ENCODE peak calls at places on chromosomes 1 and 21, in six cellular contexts. D, K, E, S, G and J are unnamed samples.

GRCh38 chr21:28272272-28272992 is 720.2 kb downstream of the LTN1 start:
- DNase-seq in D (no peak), K (no peak), E (no peak), S (no peak), G (no peak), J (no peak)

GRCh38 chr21:29351691-29352090 is 53.0 kb downstream of the BACH1 start:
- DNase-seq in D (no peak), K (no peak), E (peak; percentile 70), S (no peak), G (peak; percentile 45), J (no peak)

GRCh38 chr1:173257805-173258204 is 50.7 kb upstream of the TNFSF4 start:
- DNase-seq in D (no peak), K (no peak), E (peak; percentile 46), S (no peak), G (no peak), J (no peak)

GRCh38 chr1:41917051-41917530 is 1.6 kb downstream of the HIVEP3 start:
- DNase-seq in D (no peak), K (no peak), E (no peak), S (no peak), G (no peak), J (no peak)

GRCh38 chr1:93689521-93690223 is 8.0 kb upstream of the BCAR3 start:
- DNase-seq in D (no peak), K (no peak), E (no peak), S (no peak), G (no peak), J (no peak)

GRCh38 chr1:5151481-5151880 is 497.1 kb downstream of the AJAP1 start:
- DNase-seq in D (no peak), K (no peak), E (no peak), S (no peak), G (no peak), J (no peak)

GRCh38 chr21:45580576-45581321 is 38.5 kb upstream of the SLC19A1 start:
- DNase-seq in D (peak; percentile 44), K (peak; percentile 8), E (no peak), S (no peak), G (no peak), J (peak; percentile 19)

GRCh38 chr1:36256558-36257374 is 32.5 kb downstream of the THRAP3 start:
- DNase-seq in D (no peak), K (no peak), E (no peak), S (no peak), G (no peak), J (no peak)

GRCh38 chr1:5737081-5737480 is 255.1 kb downstream of the NPHP4 start:
- DNase-seq in D (no peak), K (no peak), E (no peak), S (no peak), G (no peak), J (no peak)

GRCh38 chr1:10045480-10046355 is 13.0 kb downstream of the UBE4B start:
- DNase-seq in D (no peak), K (no peak), E (no peak), S (no peak), G (no peak), J (no peak)

GRCh38 chr1:112507896-112508241 is 896 bp upstream of the WNT2B start:
- DNase-seq in D (no peak), K (no peak), E (no peak), S (no peak), G (peak; percentile 22), J (no peak)

GRCh38 chr1:86429122-86429725 is 5.3 kb downstream of the CLCA2 start:
- DNase-seq in D (no peak), K (no peak), E (no peak), S (no peak), G (no peak), J (no peak)

DNA sequence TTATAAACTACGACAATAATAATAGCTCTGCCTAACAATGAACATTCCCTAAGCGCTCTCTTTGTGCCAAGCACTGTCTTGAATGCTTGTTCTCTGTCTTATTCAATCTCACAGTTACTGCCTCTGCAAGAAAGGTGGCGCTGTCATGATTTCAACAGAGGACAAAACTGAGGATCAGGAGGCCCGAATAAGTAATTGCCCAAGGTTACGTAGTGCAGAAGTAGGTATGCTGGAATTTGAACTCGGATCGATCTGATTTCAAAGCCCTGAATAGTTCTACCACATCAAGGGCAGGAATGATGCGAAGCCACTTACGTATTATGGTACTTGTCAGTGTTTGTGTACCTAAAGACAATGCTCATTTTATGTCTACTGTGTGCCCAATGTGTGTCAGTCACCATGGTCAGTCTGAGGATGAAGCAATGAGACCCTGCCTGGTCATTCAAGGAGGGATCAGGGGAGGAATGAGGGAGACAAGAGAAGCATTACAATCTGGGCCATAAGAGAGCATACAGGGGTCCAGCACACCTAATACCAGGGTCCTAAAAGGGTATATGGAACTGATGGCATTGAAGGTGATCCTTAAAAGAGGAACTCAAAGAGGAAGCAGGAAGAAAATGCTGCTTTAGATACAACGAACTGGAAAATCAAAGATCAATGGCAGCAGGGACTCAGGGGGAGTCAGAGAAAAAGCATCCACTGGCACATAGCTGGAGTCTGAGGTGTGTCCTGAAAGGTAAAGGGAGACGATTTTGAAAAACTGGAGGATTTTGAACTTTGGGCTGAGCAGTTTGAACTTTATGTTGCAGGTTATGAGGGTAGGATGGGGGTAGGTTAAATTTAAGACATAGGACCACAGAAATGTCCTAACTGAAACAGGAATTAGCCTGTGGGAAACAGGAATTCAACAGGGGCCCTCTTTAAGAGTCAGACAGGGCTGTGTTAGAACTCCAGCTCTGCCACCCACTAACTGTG is 389.1 kb downstream of the PLPP3 start:
- DNase-seq in D (no peak), K (no peak), E (no peak), S (peak; percentile 15), G (peak; percentile 30), J (no peak)
- TF ChIP-seq CTCF in D (no peak), K (no peak), E (peak; percentile 42), S (peak; percentile 59), G (peak; percentile 30), J (peak; percentile 3)

GRCh38 chr1:203420220-203420705 is 55.3 kb upstream of the PRELP start:
- DNase-seq in D (no peak), K (no peak), E (no peak), S (no peak), G (no peak), J (no peak)
- TF ChIP-seq CTCF in D (no peak), K (no peak), E (no peak), S (no peak), G (no peak), J (no peak)

DNA sequence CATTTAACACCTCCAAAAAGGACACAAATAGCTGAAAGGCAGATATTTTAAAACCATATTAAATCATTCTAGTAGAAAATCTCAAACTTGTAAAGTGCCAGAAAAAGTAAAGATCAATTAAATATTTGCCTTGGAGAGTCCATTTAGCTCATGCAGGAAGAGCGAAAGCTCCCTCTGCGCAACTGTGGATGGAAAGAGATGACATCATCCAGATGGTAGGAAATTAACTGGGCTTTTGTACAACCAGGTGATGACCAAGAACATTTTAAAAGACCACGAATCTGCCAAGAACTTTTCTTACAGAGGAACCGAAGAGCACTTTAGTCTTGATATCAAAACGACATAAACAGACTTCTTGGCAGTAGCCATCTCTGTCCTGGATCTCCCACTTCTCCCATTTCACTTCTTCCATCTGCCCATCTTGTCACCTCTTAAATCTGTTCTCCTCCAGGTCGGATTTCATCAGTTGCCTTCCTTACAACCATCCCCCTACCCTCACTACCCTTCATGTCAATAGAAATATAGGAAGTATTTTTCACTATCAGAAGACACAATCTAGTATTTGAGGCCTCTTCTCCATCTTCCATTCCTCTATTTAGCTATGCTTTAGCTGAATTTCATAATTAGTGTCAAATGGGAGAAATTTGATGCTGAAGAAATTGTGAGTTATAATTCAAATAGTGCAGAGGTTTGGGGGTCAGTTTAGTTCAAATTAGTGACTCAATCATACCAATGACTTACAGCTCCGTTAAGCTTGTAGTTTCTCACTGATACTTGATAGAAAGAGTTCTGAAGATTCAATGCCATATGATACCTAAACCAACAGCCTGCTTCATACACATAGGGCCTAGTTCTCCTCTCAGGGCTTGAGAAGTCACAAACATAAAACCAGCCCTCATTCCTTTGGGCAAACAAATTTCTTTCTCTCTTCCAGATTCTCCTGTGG is 22.0 kb upstream of the DNASE2B start:
- DNase-seq in D (no peak), K (no peak), E (no peak), S (no peak), G (no peak), J (no peak)
- TF ChIP-seq CTCF in D (no peak), K (no peak), E (no peak), S (no peak), G (no peak), J (no peak)

DNA sequence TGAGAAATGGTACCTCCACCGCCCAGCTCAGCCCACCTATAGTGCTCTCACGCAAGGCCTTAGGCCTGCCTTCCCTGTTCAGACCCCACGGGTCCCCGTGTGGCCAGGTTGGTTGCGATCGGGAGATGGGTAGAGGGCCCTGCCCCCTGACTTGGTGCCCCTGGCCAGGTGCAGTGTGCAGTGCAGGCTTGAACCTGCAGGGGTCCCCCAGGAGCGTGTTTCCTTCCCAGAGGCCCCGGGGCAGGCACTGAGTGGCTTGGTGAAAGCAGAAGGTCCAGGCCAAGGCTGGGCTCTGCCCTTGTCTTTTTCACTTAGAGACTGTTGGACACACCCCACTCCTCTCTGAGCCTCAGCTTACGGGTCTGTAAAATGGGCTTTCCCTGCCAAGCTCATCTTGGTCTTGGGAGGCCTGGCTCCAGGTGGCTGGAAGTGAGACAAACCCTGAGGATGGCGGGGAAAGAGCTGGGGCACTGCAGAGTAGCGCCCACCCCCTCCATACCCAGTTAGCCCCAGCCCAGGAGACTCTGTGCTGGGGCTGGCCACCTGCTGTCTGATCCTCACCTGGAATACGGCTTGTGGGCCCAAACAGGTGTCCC is 9.3 kb upstream of the HES5 start:
- DNase-seq in D (no peak), K (no peak), E (no peak), S (peak; percentile 66), G (no peak), J (no peak)
- TF ChIP-seq CTCF in D (no peak), K (no peak), E (peak; percentile 67), S (peak; percentile 64), G (no peak), J (no peak)

GRCh38 chr1:82013702-82014101 is 213.0 kb downstream of the ADGRL2 start:
- DNase-seq in D (no peak), K (no peak), E (no peak), S (no peak), G (no peak), J (no peak)
- TF ChIP-seq CTCF in D (no peak), K (no peak), E (no peak), S (no peak), G (no peak), J (no peak)

DNA sequence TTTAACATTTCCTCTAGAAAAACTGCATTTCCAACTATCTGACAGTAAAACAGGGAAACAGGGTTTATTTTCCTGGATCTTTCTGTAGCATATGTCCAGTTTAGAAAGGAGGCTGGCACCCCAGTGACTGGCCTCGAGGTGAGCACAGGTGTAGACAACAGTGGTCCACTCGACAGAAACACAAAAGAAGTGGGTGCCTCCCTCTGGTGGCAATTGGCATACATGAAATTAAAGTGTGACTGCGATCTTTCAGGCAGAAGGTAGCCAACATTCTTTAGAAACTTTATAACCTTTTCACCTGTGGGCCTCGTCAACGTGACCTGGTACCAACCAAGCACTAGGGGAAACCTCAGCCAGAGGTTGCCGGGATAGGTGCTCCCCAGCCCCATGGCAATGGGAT is 44.0 kb downstream of the PCP4 start:
- DNase-seq in D (no peak), K (no peak), E (no peak), S (no peak), G (no peak), J (no peak)
- TF ChIP-seq CTCF in D (no peak), K (no peak), E (peak; percentile 37), S (peak; percentile 22), G (no peak), J (no peak)

DNA sequence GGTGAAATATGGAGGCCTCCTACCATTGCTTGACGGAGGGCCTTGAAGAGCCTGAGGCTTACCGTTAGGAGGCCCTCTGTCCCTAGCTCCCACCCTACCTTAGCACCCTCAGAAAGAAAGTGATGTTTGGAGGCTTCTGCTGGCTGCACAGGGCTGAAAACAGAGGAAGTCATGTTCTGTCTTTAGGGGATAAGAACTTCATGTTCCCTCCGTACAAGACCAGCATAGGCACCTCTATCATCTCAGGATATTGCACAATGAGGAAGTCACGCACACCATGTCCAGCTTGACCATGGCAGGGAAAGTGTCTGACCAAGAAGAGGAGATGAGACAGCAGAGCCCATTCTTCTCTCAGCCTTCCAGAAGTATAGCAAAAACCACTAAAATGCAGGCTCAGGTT is 13.8 kb downstream of the ADORA3 start:
- DNase-seq in D (no peak), K (no peak), E (no peak), S (no peak), G (no peak), J (no peak)
- TF ChIP-seq CTCF in D (no peak), K (no peak), E (no peak), S (no peak), G (no peak), J (no peak)